ENCODE peak calls at places on chromosomes 16 and 17, in five cellular contexts. C, G, R, H and X are unnamed samples.

GRCh38 chr17:62792122-62792800 is 15.9 kb downstream of the MARCHF10 start:
- DNase-seq in C (no peak), G (no peak), R (no peak), H (no peak), X (no peak)

GRCh38 chr17:78110363-78111011 is 18.1 kb downstream of the TMC6 start:
- DNase-seq in C (peak), G (no peak), R (no peak), H (no peak), X (no peak)

GRCh38 chr17:19332371-19333131 is 30.0 kb downstream of the B9D1 start:
- DNase-seq in C (no peak), G (no peak), R (no peak), H (no peak), X (peak)

GRCh38 chr17:74558882-74559519 is 8.3 kb downstream of the CD300H start:
- DNase-seq in C (no peak), G (no peak), R (no peak), H (no peak), X (no peak)

GRCh38 chr17:49229805-49230600 is 584 bp downstream of the PHOSPHO1 start:
- DNase-seq in C (no peak), G (no peak), R (no peak), H (no peak), X (no peak)

GRCh38 chr16:21267298-21267697 is 10.8 kb downstream of the CRYM start:
- DNase-seq in C (no peak), G (no peak), R (no peak), H (no peak), X (no peak)

GRCh38 chr17:57186231-57187019 is 69.9 kb upstream of the MSI2 start:
- DNase-seq in C (no peak), G (no peak), R (no peak), H (no peak), X (no peak)

GRCh38 chr16:80912651-80913050 is 94.0 kb downstream of the CMC2 start:
- DNase-seq in C (no peak), G (no peak), R (no peak), H (no peak), X (no peak)

GRCh38 chr17:65259281-65259680 is 122.1 kb downstream of the RGS9 start:
- DNase-seq in C (no peak), G (no peak), R (no peak), H (no peak), X (no peak)

GRCh38 chr17:55818451-55819375 is 67.9 kb downstream of the PCTP start:
- DNase-seq in C (no peak), G (no peak), R (no peak), H (no peak), X (no peak)

GRCh38 chr17:79789943-79790804 is 6.7 kb downstream of the CBX8 start:
- DNase-seq in C (no peak), G (no peak), R (peak), H (no peak), X (no peak)

GRCh38 chr16:22326369-22326652 is 29.1 kb downstream of the POLR3E start:
- DNase-seq in C (no peak), G (no peak), R (no peak), H (no peak), X (no peak)

GRCh38 chr17:59837362-59838195 is 55.2 kb downstream of the TUBD1 start:
- DNase-seq in C (no peak), G (peak), R (peak), H (peak), X (peak)

GRCh38 chr16:81499576-81500380 is 55.2 kb downstream of the CMIP start:
- DNase-seq in C (no peak), G (no peak), R (no peak), H (peak), X (no peak)

GRCh38 chr16:89770367-89770766 is 46.1 kb downstream of the FANCA start:
- DNase-seq in C (no peak), G (no peak), R (no peak), H (no peak), X (no peak)

GRCh38 chr16:5045499-5046115 is 11.9 kb upstream of the NAGPA start:
- DNase-seq in C (no peak), G (no peak), R (no peak), H (no peak), X (no peak)

GRCh38 chr17:42101513-42102292 is 3.4 kb upstream of the ZNF385C start:
- DNase-seq in C (peak), G (peak), R (peak), H (peak), X (peak)

GRCh38 chr17:42098747-42099399 is 600 bp upstream of the ZNF385C start:
- DNase-seq in C (no peak), G (no peak), R (no peak), H (no peak), X (no peak)

GRCh38 chr17:42094375-42095069 is 3.8 kb downstream of the ZNF385C start:
- DNase-seq in C (no peak), G (no peak), R (no peak), H (no peak), X (no peak)

GRCh38 chr17:42097691-42098661 is at the start of gene ZNF385C:
- DNase-seq in C (no peak), G (no peak), R (peak), H (no peak), X (peak)

DNA sequence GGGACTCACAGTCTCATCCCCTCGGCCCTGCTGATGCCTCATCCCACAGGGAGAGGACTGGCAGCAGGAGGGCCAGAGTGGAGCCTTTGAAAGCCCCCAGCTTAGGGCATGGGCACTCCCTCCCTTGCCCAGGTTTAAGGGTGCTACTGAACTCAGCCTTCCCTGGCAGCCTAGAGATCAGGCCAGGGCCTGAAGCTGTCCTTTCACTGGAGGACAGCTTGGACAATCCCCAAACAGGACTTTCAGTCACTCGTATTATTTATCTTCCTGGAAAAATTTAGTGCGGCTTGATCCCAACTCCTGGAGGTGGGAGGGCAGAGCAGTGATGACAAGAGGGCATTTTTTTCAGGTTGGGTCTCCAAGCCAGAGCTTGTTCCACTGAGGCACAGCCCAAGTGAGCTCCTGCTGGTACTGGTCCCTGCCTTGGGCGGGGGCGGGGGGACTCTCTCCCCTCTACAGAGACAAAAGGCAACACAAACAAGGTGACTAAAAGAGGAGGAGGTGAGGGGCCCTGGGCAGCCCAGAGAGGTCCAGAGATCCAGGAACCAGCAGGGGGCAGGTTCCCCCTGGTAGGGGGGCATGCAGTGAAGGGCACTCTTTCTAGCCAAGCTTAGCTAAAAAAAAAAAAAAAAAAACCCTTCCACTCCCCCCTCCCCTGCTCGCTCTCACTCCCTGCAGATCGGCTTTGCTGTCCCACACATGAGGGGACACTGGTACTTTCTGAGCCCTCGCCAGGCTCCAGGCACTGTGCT is 1.7 kb downstream of the ZNF385C start:
- DNase-seq in C (no peak), G (no peak), R (no peak), H (no peak), X (no peak)
- TF ChIP-seq CTCF in C (no peak), G (no peak), R (no peak), H (no peak), X (no peak)

DNA sequence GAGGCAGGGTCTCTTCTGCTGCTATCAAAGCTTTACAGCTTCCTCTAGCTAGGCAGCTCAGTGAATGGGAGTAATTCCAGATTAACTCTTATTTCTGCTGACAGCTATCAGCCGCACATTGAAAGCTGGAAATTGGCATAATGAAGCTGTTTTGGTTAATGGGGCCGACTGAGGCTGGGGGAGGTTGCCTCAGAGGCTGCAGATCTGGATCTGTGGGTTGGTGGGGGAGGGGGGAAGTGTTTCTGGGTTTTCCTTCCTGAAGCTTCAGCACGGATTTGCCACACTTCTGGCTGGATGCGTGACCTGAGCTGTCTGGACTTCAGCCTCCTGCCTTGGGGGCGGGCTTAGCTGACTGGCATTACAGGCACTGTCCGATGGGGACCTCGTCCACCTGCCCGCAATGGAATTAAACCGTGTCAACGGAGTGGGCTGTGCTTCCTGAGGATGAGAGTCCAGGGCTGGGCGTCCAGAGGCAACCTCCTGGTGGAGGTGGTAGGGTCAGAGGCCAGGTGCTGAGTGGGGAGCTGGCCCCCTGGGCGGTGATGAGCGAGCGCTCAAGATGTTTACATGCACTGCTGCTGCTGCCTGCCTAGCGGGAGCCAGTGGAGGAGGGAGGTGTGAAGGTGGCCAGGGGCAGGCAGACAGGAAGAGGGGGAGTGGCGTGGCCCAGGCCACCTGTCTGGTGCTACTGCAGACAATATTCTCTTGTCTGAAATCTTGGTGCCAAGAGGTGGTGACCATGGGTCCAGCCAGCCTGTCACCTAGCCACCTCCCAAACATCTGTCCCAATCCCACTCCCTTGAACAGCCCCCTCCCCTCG is 6.7 kb upstream of the ABCC3 start:
- DNase-seq in C (no peak), G (no peak), R (peak), H (no peak), X (peak)
- TF ChIP-seq CTCF in C (no peak), G (no peak), R (no peak), H (no peak), X (no peak)

GRCh38 chr16:57653936-57654335 is 14.2 kb upstream of the ADGRG3 start:
- DNase-seq in C (peak), G (no peak), R (no peak), H (no peak), X (no peak)

GRCh38 chr16:57652695-57653471 is 15.2 kb upstream of the ADGRG3 start:
- DNase-seq in C (no peak), G (no peak), R (no peak), H (no peak), X (no peak)

GRCh38 chr16:57649443-57649751 is 18.7 kb upstream of the ADGRG3 start:
- DNase-seq in C (no peak), G (no peak), R (no peak), H (no peak), X (no peak)

GRCh38 chr16:57649846-57650245 is 18.3 kb upstream of the ADGRG3 start:
- DNase-seq in C (no peak), G (no peak), R (no peak), H (no peak), X (no peak)

GRCh38 chr16:57651344-57652333 is 16.5 kb upstream of the ADGRG3 start:
- DNase-seq in C (no peak), G (no peak), R (peak), H (no peak), X (peak)
- TF ChIP-seq CTCF in C (no peak), G (no peak), R (no peak), H (no peak), X (no peak)

DNA sequence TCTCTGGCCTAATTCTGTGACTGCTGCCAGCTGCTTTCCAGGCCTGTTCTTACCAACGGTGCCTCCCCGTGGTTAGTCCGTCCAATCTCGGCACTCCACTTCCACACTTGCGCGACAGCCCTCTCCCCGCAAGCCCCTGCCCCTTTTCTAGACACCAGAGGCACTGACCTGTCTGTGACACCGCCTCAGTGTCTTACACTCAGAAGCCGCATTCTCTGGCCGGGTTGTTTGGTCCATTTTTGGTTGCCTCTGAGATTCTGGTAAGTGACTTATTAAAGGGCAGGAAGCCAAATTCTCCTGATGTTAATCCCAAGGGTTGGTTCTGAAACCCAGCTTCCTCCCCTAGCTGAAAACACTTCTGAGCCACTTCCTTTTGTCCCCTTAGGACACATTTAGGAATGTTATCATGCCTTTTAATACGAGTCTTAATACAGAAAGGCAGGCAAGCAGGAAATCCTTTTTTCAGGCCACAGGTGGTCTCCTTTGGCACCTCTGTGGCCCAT is 1.2 kb upstream of the AKTIP start:
- DNase-seq in C (peak), G (no peak), R (peak), H (peak), X (peak)
- TF ChIP-seq CTCF in C (no peak), G (peak), R (peak), H (no peak), X (no peak)

GRCh38 chr17:36856169-36856568 is 81.1 kb upstream of the LHX1 start:
- DNase-seq in C (no peak), G (no peak), R (no peak), H (no peak), X (no peak)

GRCh38 chr17:36856921-36857381 is 80.3 kb upstream of the LHX1 start:
- DNase-seq in C (no peak), G (no peak), R (no peak), H (peak), X (no peak)

GRCh38 chr17:36854982-36855381 is 82.3 kb upstream of the LHX1 start:
- DNase-seq in C (no peak), G (no peak), R (no peak), H (no peak), X (no peak)

GRCh38 chr17:36857698-36858097 is 79.6 kb upstream of the LHX1 start:
- DNase-seq in C (no peak), G (no peak), R (no peak), H (no peak), X (no peak)

GRCh38 chr17:36855459-36855858 is 81.8 kb upstream of the LHX1 start:
- DNase-seq in C (no peak), G (no peak), R (no peak), H (no peak), X (no peak)
- TF ChIP-seq CTCF in C (no peak), G (no peak), R (no peak), H (no peak), X (no peak)